ENCODE peak calls at places on chromosomes 2 and 18, in seven cellular contexts. O is left ventricle myocardium inferior; T is naive thymus-derived CD4-positive, alpha-beta T cell; X is coronary artery; U is dorsolateral prefrontal cortex; G is body of pancreas; H is A673. D is an unnamed sample.

GRCh38 chr2:237626813-237627451 is 455 bp upstream of the LRRFIP1 start:
- DNase-seq in G (no peak), T (no peak), O (no peak), U (no peak), H (no peak), X (no peak), D (no peak)

GRCh38 chr2:20656561-20656960 is 5.7 kb upstream of the HS1BP3 start:
- DNase-seq in G (no peak), O (no peak), H (no peak), U (no peak), X (no peak), T (no peak), D (no peak)

GRCh38 chr2:86366651-86367500 is 29.4 kb upstream of the REEP1 start:
- DNase-seq in H (no peak), X (no peak), G (no peak), T (no peak), U (no peak), O (no peak), D (no peak)

GRCh38 chr2:221943078-221943810 is 355.6 kb downstream of the PAX3 start:
- DNase-seq in O (no peak), H (no peak), X (peak; percentile 74), T (no peak), G (peak; percentile 16), U (no peak), D (no peak)

GRCh38 chr2:36553690-36554089 is 44.3 kb downstream of the FEZ2 start:
- DNase-seq in H (no peak), U (no peak), O (no peak), T (no peak), X (no peak), G (peak; percentile 7), D (no peak)

GRCh38 chr2:42685303-42685702 is 78.6 kb downstream of the OXER1 start:
- DNase-seq in X (no peak), G (no peak), H (no peak), O (no peak), T (no peak), U (no peak), D (no peak)

GRCh38 chr2:178899664-178900063 is 92.4 kb upstream of the TTN start:
- DNase-seq in O (no peak), X (no peak), H (no peak), U (no peak), G (no peak), T (no peak), D (no peak)

GRCh38 chr2:231191896-231192872 is 6.2 kb upstream of the ARMC9 start:
- DNase-seq in O (peak; percentile 72), X (peak; percentile 87), G (peak; percentile 56), U (no peak), H (peak; percentile 40), T (no peak), D (no peak)

GRCh38 chr2:197873293-197873701 is 68.9 kb downstream of the PLCL1 start:
- DNase-seq in U (peak; percentile 48), X (no peak), H (no peak), T (no peak), O (no peak), G (no peak), D (no peak)

GRCh38 chr18:2657788-2658458 is 2.4 kb downstream of the SMCHD1 start:
- DNase-seq in X (no peak), T (peak; percentile 32), G (no peak), H (peak; percentile 26), U (no peak), O (no peak), D (no peak)

GRCh38 chr2:240603081-240603835 is 16.7 kb downstream of the CAPN10 start:
- DNase-seq in G (no peak), X (no peak), H (no peak), U (no peak), T (peak; percentile 3), O (no peak), D (peak; percentile 31)

GRCh38 chr2:228474466-228474865 is 293.0 kb upstream of the SPHKAP start:
- DNase-seq in T (no peak), O (no peak), H (no peak), U (no peak), X (no peak), G (no peak), D (no peak)

GRCh38 chr18:78727057-78727739 is 252.4 kb upstream of the SALL3 start:
- DNase-seq in H (no peak), T (no peak), G (no peak), O (no peak), U (peak; percentile 16), X (peak; percentile 68), D (no peak)

GRCh38 chr18:58211510-58211909 is 167.5 kb downstream of the NEDD4L start:
- DNase-seq in U (no peak), O (no peak), T (no peak), G (peak; percentile 63), X (no peak), H (no peak), D (no peak)

GRCh38 chr2:241315879-241316700 is at the start of gene SEPTIN2:
- DNase-seq in H (no peak), G (no peak), X (peak; percentile 92), O (peak; percentile 80), T (peak; percentile 84), U (peak; percentile 52), D (peak; percentile 77)

GRCh38 chr2:88729061-88729745 is 37.7 kb downstream of the RPIA start:
- DNase-seq in U (no peak), H (no peak), T (no peak), G (no peak), X (no peak), O (no peak), D (no peak)

GRCh38 chr2:146388757-146389156 is 1456.1 kb upstream of the ACVR2A start:
- DNase-seq in T (no peak), H (peak; percentile 33), O (no peak), U (no peak), X (no peak), G (no peak), D (no peak)

GRCh38 chr18:69839497-69839896 is 108.2 kb downstream of the CD226 start:
- DNase-seq in O (no peak), X (no peak), T (no peak), H (no peak), G (no peak), U (no peak), D (no peak)

GRCh38 chr2:213233438-213234330 is 50.6 kb upstream of the SPAG16 start:
- DNase-seq in O (no peak), T (no peak), H (no peak), U (no peak), X (no peak), G (no peak), D (no peak)

GRCh38 chr2:71759056-71759455 is 305.7 kb downstream of the DYSF start:
- DNase-seq in X (no peak), U (no peak), T (no peak), G (no peak), H (no peak), O (no peak), D (no peak)

GRCh38 chr2:144350151-144350802 is 169.6 kb downstream of the ZEB2 start:
- DNase-seq in T (no peak), O (no peak), U (no peak), X (no peak), G (no peak), H (no peak), D (no peak)

GRCh38 chr2:30666307-30666874 is 140.9 kb downstream of the CAPN13 start:
- DNase-seq in T (no peak), X (no peak), G (peak; percentile 36), O (no peak), H (peak; percentile 69), U (no peak), D (peak; percentile 76)

GRCh38 chr18:11096411-11096810 is 53.0 kb downstream of the PIEZO2 start:
- DNase-seq in H (no peak), G (no peak), T (no peak), X (no peak), U (no peak), O (no peak), D (no peak)

GRCh38 chr2:46763861-46764260 is 151.7 kb downstream of the MCFD2 start:
- DNase-seq in G (no peak), T (no peak), H (no peak), U (no peak), O (no peak), X (no peak), D (no peak)

GRCh38 chr2:9993490-9994165 is 42.1 kb downstream of the GRHL1 start:
- DNase-seq in X (peak; percentile 58), G (no peak), O (no peak), U (no peak), H (no peak), T (no peak), D (no peak)

GRCh38 chr2:165720526-165720925 is 73.5 kb downstream of the GALNT3 start:
- DNase-seq in X (no peak), G (no peak), O (no peak), U (no peak), T (no peak), H (no peak), D (no peak)

DNA sequence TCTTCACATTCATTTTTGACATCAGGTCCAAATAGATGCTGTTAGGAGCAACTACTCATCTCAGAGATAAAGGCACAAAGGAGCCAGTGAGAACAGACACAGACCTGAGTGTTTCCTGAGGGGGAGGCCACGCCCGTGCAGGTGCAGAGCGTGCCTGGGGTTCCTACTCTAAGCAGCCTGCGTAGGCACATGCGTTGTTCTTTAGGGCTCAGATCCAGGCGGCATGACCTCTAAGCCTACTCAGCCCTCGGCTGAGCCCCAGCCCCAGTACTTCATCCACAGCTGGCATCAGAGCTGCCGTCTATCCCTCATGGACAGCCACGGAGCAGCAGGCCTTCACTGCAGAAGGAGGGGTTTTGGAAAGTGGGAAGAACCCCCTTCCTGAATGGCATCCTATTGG is 54.9 kb upstream of the PXDN start:
- DNase-seq in U (no peak), G (no peak), X (no peak), H (no peak), T (no peak), O (no peak), D (no peak)
- H3K4me3 ChIP-seq in U (no peak overlapping the region), G (no peak overlapping the region), X (no peak overlapping the region), H (no peak overlapping the region), T (no peak overlapping the region), O (no peak overlapping the region), D (no peak overlapping the region)

GRCh38 chr18:24033644-24034412 is 19.3 kb downstream of the TTC39C start:
- DNase-seq in U (no peak), O (no peak), T (no peak), H (no peak), X (no peak), G (no peak), D (no peak)
- H3K27ac ChIP-seq in U (no peak overlapping the region), O (no peak overlapping the region), T (no peak overlapping the region), H (no peak overlapping the region), X (no peak overlapping the region), G (no peak overlapping the region), D (no peak overlapping the region)

GRCh38 chr2:104641801-104642200 is 212.1 kb upstream of the POU3F3 start:
- DNase-seq in G (no peak), U (no peak), T (no peak), O (no peak), X (no peak), H (no peak), D (no peak)

GRCh38 chr2:104638162-104638561 is 215.8 kb upstream of the POU3F3 start:
- DNase-seq in T (no peak), X (no peak), O (no peak), U (no peak), H (no peak), G (no peak), D (no peak)

GRCh38 chr2:104638795-104639194 is 215.1 kb upstream of the POU3F3 start:
- DNase-seq in O (no peak), T (no peak), G (no peak), H (no peak), X (no peak), U (no peak), D (no peak)
- H3K4me3 ChIP-seq in O (no peak overlapping the region), T (no peak overlapping the region), G (no peak overlapping the region), H (no peak overlapping the region), X (no peak overlapping the region), U (no peak overlapping the region), D (no peak overlapping the region)

GRCh38 chr2:27152102-27152795 is 3.4 kb downstream of the TCF23 start:
- DNase-seq in O (no peak), X (no peak), U (no peak), H (no peak), T (no peak), G (no peak), D (no peak)
- H3K27ac ChIP-seq in O (no peak overlapping the region), X (no peak overlapping the region), U (no peak overlapping the region), H (no peak overlapping the region), T (no peak overlapping the region), G (no peak overlapping the region), D (no peak overlapping the region)